ENCODE peak calls at places on chromosomes 5 and 9, in seven cellular contexts. One of them, this sample, is unnamed. For H3K27me3, the result is how much of the 10 kb centered on the place peaks cover.

GRCh38 chr9:125472926-125473701 is 211.5 kb downstream of the GAPVD1 start:
- DNase-seq in osteoblast: no peak
- DNase-seq in tibial nerve: no peak
- DNase-seq in CD4-positive, alpha-beta T cell: no peak
- DNase-seq in breast epithelium: no peak
- DNase-seq in colonic mucosa: no peak
- DNase-seq in HepG2: peak
- DNase-seq in this sample: peak

GRCh38 chr5:36657563-36657995 is 51.2 kb downstream of the SLC1A3 start:
- DNase-seq in osteoblast: peak
- DNase-seq in tibial nerve: peak
- DNase-seq in CD4-positive, alpha-beta T cell: no peak
- DNase-seq in breast epithelium: no peak
- DNase-seq in colonic mucosa: peak
- DNase-seq in HepG2: peak
- DNase-seq in this sample: no peak

GRCh38 chr9:82539126-82539525 is 523.8 kb downstream of the RASEF start:
- DNase-seq in osteoblast: no peak
- DNase-seq in tibial nerve: no peak
- DNase-seq in CD4-positive, alpha-beta T cell: no peak
- DNase-seq in breast epithelium: no peak
- DNase-seq in colonic mucosa: no peak
- DNase-seq in HepG2: no peak
- DNase-seq in this sample: no peak

GRCh38 chr9:91253488-91253887 is 108.2 kb downstream of the AUH start:
- DNase-seq in osteoblast: no peak
- DNase-seq in tibial nerve: no peak
- DNase-seq in CD4-positive, alpha-beta T cell: no peak
- DNase-seq in breast epithelium: no peak
- DNase-seq in colonic mucosa: no peak
- DNase-seq in HepG2: peak
- DNase-seq in this sample: no peak

GRCh38 chr5:176178789-176179188 is 59.4 kb upstream of the SIMC1 start:
- DNase-seq in osteoblast: no peak
- DNase-seq in tibial nerve: no peak
- DNase-seq in CD4-positive, alpha-beta T cell: no peak
- DNase-seq in breast epithelium: no peak
- DNase-seq in colonic mucosa: no peak
- DNase-seq in HepG2: peak
- DNase-seq in this sample: peak

GRCh38 chr5:175894251-175894650 is 22.9 kb downstream of the CPLX2 start:
- DNase-seq in osteoblast: peak
- DNase-seq in tibial nerve: no peak
- DNase-seq in CD4-positive, alpha-beta T cell: no peak
- DNase-seq in breast epithelium: no peak
- DNase-seq in colonic mucosa: no peak
- DNase-seq in HepG2: no peak
- DNase-seq in this sample: no peak

GRCh38 chr5:133287500-133287899 is 235.7 kb downstream of the HSPA4 start:
- DNase-seq in osteoblast: no peak
- DNase-seq in tibial nerve: peak
- DNase-seq in CD4-positive, alpha-beta T cell: peak
- DNase-seq in breast epithelium: no peak
- DNase-seq in colonic mucosa: peak
- DNase-seq in HepG2: peak
- DNase-seq in this sample: peak

GRCh38 chr5:158923799-158924551 is 175.7 kb downstream of the EBF1 start:
- DNase-seq in osteoblast: peak
- DNase-seq in tibial nerve: no peak
- DNase-seq in CD4-positive, alpha-beta T cell: no peak
- DNase-seq in breast epithelium: no peak
- DNase-seq in colonic mucosa: no peak
- DNase-seq in HepG2: no peak
- DNase-seq in this sample: no peak

GRCh38 chr5:151571270-151572173 is 19.6 kb downstream of the FAT2 start:
- DNase-seq in osteoblast: no peak
- DNase-seq in tibial nerve: no peak
- DNase-seq in CD4-positive, alpha-beta T cell: no peak
- DNase-seq in breast epithelium: no peak
- DNase-seq in colonic mucosa: no peak
- DNase-seq in HepG2: no peak
- DNase-seq in this sample: no peak

GRCh38 chr5:168211245-168211644 is 80.2 kb upstream of the WWC1 start:
- DNase-seq in osteoblast: no peak
- DNase-seq in tibial nerve: no peak
- DNase-seq in CD4-positive, alpha-beta T cell: no peak
- DNase-seq in breast epithelium: no peak
- DNase-seq in colonic mucosa: no peak
- DNase-seq in HepG2: no peak
- DNase-seq in this sample: no peak

GRCh38 chr9:81053298-81054025 is 635.9 kb downstream of the TLE1 start:
- DNase-seq in osteoblast: peak
- DNase-seq in tibial nerve: no peak
- DNase-seq in CD4-positive, alpha-beta T cell: no peak
- DNase-seq in breast epithelium: no peak
- DNase-seq in colonic mucosa: no peak
- DNase-seq in HepG2: no peak
- DNase-seq in this sample: no peak

GRCh38 chr9:125763373-125763772 is 16.2 kb downstream of the PBX3 start:
- DNase-seq in osteoblast: no peak
- DNase-seq in tibial nerve: no peak
- DNase-seq in CD4-positive, alpha-beta T cell: no peak
- DNase-seq in breast epithelium: no peak
- DNase-seq in colonic mucosa: no peak
- DNase-seq in HepG2: peak
- DNase-seq in this sample: peak

GRCh38 chr9:68416891-68417570 is 60.6 kb downstream of the PGM5 start:
- DNase-seq in osteoblast: no peak
- DNase-seq in tibial nerve: no peak
- DNase-seq in CD4-positive, alpha-beta T cell: no peak
- DNase-seq in breast epithelium: no peak
- DNase-seq in colonic mucosa: no peak
- DNase-seq in HepG2: no peak
- DNase-seq in this sample: peak

GRCh38 chr5:56941981-56942380 is 9.9 kb downstream of the MIER3 start:
- DNase-seq in osteoblast: no peak
- DNase-seq in tibial nerve: no peak
- DNase-seq in CD4-positive, alpha-beta T cell: no peak
- DNase-seq in breast epithelium: no peak
- DNase-seq in colonic mucosa: no peak
- DNase-seq in HepG2: no peak
- DNase-seq in this sample: no peak

GRCh38 chr9:92257327-92257726 is 36.2 kb downstream of the IARS1 start:
- DNase-seq in osteoblast: no peak
- DNase-seq in tibial nerve: no peak
- DNase-seq in CD4-positive, alpha-beta T cell: no peak
- DNase-seq in breast epithelium: no peak
- DNase-seq in colonic mucosa: no peak
- DNase-seq in HepG2: no peak
- DNase-seq in this sample: no peak

GRCh38 chr5:145554399-145554798 is 280.7 kb downstream of the PRELID2 start:
- DNase-seq in osteoblast: no peak
- DNase-seq in tibial nerve: no peak
- DNase-seq in CD4-positive, alpha-beta T cell: no peak
- DNase-seq in breast epithelium: no peak
- DNase-seq in colonic mucosa: no peak
- DNase-seq in HepG2: no peak
- DNase-seq in this sample: no peak

GRCh38 chr9:87887661-87888480 is 5.2 kb downstream of the SPATA31E1 start:
- DNase-seq in osteoblast: no peak
- DNase-seq in tibial nerve: no peak
- DNase-seq in CD4-positive, alpha-beta T cell: no peak
- DNase-seq in breast epithelium: no peak
- DNase-seq in colonic mucosa: no peak
- DNase-seq in HepG2: no peak
- DNase-seq in this sample: no peak

GRCh38 chr9:116471093-116471906 is 215.8 kb upstream of the TRIM32 start:
- DNase-seq in osteoblast: peak
- DNase-seq in tibial nerve: peak
- DNase-seq in CD4-positive, alpha-beta T cell: no peak
- DNase-seq in breast epithelium: no peak
- DNase-seq in colonic mucosa: no peak
- DNase-seq in HepG2: no peak
- DNase-seq in this sample: no peak

GRCh38 chr5:130222638-130223037 is 318.4 kb downstream of the CHSY3 start:
- DNase-seq in osteoblast: no peak
- DNase-seq in tibial nerve: no peak
- DNase-seq in CD4-positive, alpha-beta T cell: no peak
- DNase-seq in breast epithelium: no peak
- DNase-seq in colonic mucosa: no peak
- DNase-seq in HepG2: no peak
- DNase-seq in this sample: no peak

GRCh38 chr5:138595396-138595795 is 20.2 kb upstream of the HSPA9 start:
- DNase-seq in osteoblast: no peak
- DNase-seq in tibial nerve: no peak
- DNase-seq in CD4-positive, alpha-beta T cell: no peak
- DNase-seq in breast epithelium: no peak
- DNase-seq in colonic mucosa: no peak
- DNase-seq in HepG2: no peak
- DNase-seq in this sample: no peak

GRCh38 chr5:150218693-150219035 is 28.8 kb downstream of the SLC6A7 start:
- DNase-seq in osteoblast: no peak
- DNase-seq in tibial nerve: no peak
- DNase-seq in CD4-positive, alpha-beta T cell: no peak
- DNase-seq in breast epithelium: no peak
- DNase-seq in colonic mucosa: no peak
- DNase-seq in HepG2: no peak
- DNase-seq in this sample: no peak

GRCh38 chr9:87681271-87682061 is 44.5 kb upstream of the CTSL start:
- DNase-seq in osteoblast: no peak
- DNase-seq in tibial nerve: no peak
- DNase-seq in CD4-positive, alpha-beta T cell: no peak
- DNase-seq in breast epithelium: no peak
- DNase-seq in colonic mucosa: no peak
- DNase-seq in HepG2: no peak
- DNase-seq in this sample: no peak

GRCh38 chr5:92554447-92555085 is 1026.5 kb downstream of the NR2F1-AS1 start:
- DNase-seq in osteoblast: no peak
- DNase-seq in tibial nerve: no peak
- DNase-seq in CD4-positive, alpha-beta T cell: no peak
- DNase-seq in breast epithelium: no peak
- DNase-seq in colonic mucosa: no peak
- DNase-seq in HepG2: no peak
- DNase-seq in this sample: no peak

GRCh38 chr5:128736567-128736966 is 198.5 kb upstream of the FBN2 start:
- DNase-seq in osteoblast: no peak
- DNase-seq in tibial nerve: no peak
- DNase-seq in CD4-positive, alpha-beta T cell: no peak
- DNase-seq in breast epithelium: no peak
- DNase-seq in colonic mucosa: peak
- DNase-seq in HepG2: no peak
- DNase-seq in this sample: no peak

GRCh38 chr5:127599847-127600246 is 49.0 kb upstream of the CTXN3 start:
- DNase-seq in osteoblast: no peak
- DNase-seq in tibial nerve: no peak
- DNase-seq in CD4-positive, alpha-beta T cell: no peak
- DNase-seq in breast epithelium: no peak
- DNase-seq in colonic mucosa: no peak
- DNase-seq in HepG2: no peak
- DNase-seq in this sample: no peak

DNA sequence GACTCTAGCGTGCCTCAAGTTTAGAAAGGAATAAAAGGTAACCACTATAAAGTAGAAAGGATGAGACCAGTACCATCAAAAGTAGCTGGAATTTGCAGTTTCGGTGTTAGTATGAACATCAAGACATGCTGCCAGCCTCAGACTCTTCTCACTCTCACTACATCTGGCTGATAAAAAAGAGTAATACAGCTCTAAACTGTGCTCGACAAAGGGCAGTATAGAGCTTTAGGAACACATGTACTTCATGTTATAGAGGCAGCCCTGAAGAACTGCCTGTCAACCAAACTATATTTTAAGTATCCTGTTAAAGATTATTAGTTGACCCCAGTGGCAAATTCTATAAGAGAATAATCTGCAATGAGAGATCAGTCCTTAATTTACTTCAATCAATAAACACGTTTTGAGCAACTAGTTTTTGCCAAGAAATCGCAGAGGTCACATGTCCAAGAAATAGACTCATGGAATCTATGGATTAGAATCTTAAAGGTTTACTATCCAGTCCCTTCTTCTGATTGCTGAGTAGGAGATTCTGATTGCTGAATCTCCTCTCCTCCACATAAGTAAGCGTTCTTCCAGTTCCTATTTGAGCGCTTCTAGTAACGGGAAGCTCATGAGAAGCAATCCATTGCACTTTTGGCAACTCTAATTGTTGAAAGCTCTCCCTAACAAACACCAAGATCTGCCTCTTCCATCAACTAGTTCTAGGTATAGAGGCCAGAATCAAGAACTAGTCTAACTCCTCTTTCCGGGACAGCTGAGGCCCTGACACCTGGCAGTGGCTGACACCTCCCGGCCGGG is 916 bp downstream of the XPA start:
- DNase-seq in osteoblast: no peak
- DNase-seq in tibial nerve: no peak
- DNase-seq in CD4-positive, alpha-beta T cell: no peak
- DNase-seq in breast epithelium: no peak
- DNase-seq in colonic mucosa: no peak
- DNase-seq in HepG2: peak
- DNase-seq in this sample: no peak
- H3K27ac ChIP-seq in osteoblast: peak
- H3K27ac ChIP-seq in tibial nerve: peak
- H3K27ac ChIP-seq in CD4-positive, alpha-beta T cell: peak
- H3K27ac ChIP-seq in breast epithelium: peak
- H3K27ac ChIP-seq in colonic mucosa: peak
- H3K27ac ChIP-seq in HepG2: peak
- H3K27ac ChIP-seq in this sample: peak

GRCh38 chr5:84862132-84862531 is 477.5 kb upstream of the EDIL3 start:
- DNase-seq in osteoblast: no peak
- DNase-seq in tibial nerve: no peak
- DNase-seq in CD4-positive, alpha-beta T cell: no peak
- DNase-seq in breast epithelium: no peak
- DNase-seq in colonic mucosa: no peak
- DNase-seq in HepG2: no peak
- DNase-seq in this sample: no peak
- TF ChIP-seq CTCF in osteoblast: no peak
- TF ChIP-seq CTCF in tibial nerve: no peak
- TF ChIP-seq CTCF in CD4-positive, alpha-beta T cell: no peak
- TF ChIP-seq CTCF in breast epithelium: no peak
- TF ChIP-seq CTCF in colonic mucosa: no peak
- TF ChIP-seq CTCF in HepG2: no peak
- TF ChIP-seq CTCF in this sample: no peak

DNA sequence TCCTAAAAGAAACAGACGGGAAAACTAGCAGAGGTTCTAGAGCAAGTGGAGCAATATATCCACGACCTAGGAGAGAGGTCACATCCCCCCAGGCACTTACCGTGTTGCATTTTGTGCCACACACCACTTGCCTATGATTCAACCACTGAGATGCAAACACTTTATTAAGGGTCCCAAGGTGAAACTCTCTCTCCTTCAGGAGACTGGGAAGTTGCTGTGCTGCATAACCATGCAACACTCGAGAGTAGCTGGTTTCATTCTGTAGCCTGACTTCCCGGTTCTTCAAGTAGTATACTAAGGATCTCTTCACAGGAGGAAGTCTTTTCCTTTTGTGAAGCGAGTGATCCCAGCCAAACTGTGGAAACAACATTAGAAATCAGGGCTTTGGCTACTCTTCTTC is 1.6 kb downstream of the DCAF12 start:
- DNase-seq in osteoblast: peak
- DNase-seq in tibial nerve: no peak
- DNase-seq in CD4-positive, alpha-beta T cell: no peak
- DNase-seq in breast epithelium: no peak
- DNase-seq in colonic mucosa: peak
- DNase-seq in HepG2: no peak
- DNase-seq in this sample: no peak
- H3K27me3 ChIP-seq in osteoblast: under half
- H3K27me3 ChIP-seq in tibial nerve: under half
- H3K27me3 ChIP-seq in CD4-positive, alpha-beta T cell: under half
- H3K27me3 ChIP-seq in breast epithelium: under half
- H3K27me3 ChIP-seq in colonic mucosa: under half
- H3K27me3 ChIP-seq in HepG2: under half
- H3K27me3 ChIP-seq in this sample: under half

GRCh38 chr5:143870871-143871632 is 59.1 kb downstream of the HMHB1 start:
- DNase-seq in osteoblast: no peak
- DNase-seq in tibial nerve: no peak
- DNase-seq in CD4-positive, alpha-beta T cell: no peak
- DNase-seq in breast epithelium: no peak
- DNase-seq in colonic mucosa: no peak
- DNase-seq in HepG2: no peak
- DNase-seq in this sample: no peak
- H3K27ac ChIP-seq in osteoblast: no peak
- H3K27ac ChIP-seq in tibial nerve: no peak
- H3K27ac ChIP-seq in CD4-positive, alpha-beta T cell: no peak
- H3K27ac ChIP-seq in breast epithelium: no peak
- H3K27ac ChIP-seq in colonic mucosa: no peak
- H3K27ac ChIP-seq in HepG2: no peak
- H3K27ac ChIP-seq in this sample: no peak

This sample was measured in WERI-Rb-1.